ENCODE peak calls at places on chromosomes 11 and 22, in four cellular contexts. Y is NCI-H460; N is cerebellum; L is effector CD4-positive, alpha-beta T cell. V is an unnamed sample.

GRCh38 chr22:46936378-46936916 is 174.0 kb downstream of the TBC1D22A start:
- DNase-seq in Y (no peak), N (no peak), L (no peak), V (no peak)

GRCh38 chr11:70527429-70528045 is 129.2 kb downstream of the CTTN start:
- DNase-seq in Y (no peak), N (no peak), L (no peak), V (no peak)

GRCh38 chr22:43176090-43176489 is 10.8 kb downstream of the TTLL12 start:
- DNase-seq in Y (no peak), N (no peak), L (no peak), V (no peak)

GRCh38 chr11:62370743-62371440 is 33.6 kb downstream of the ASRGL1 start:
- DNase-seq in Y (no peak), N (no peak), L (peak; percentile 22), V (no peak)

GRCh38 chr11:464316-464715 is 14.2 kb downstream of the PTDSS2 start:
- DNase-seq in Y (no peak), N (no peak), L (no peak), V (no peak)

GRCh38 chr11:70567680-70568503 is 169.6 kb downstream of the CTTN start:
- DNase-seq in Y (no peak), N (no peak), L (no peak), V (no peak)

GRCh38 chr11:119727523-119728081 is 1.4 kb downstream of the NECTIN1 start:
- DNase-seq in Y (no peak), N (peak; percentile 37), L (peak; percentile 12), V (peak; percentile 36)

GRCh38 chr22:29697853-29698598 is 21.8 kb upstream of the CABP7 start:
- DNase-seq in Y (no peak), N (no peak), L (no peak), V (no peak)

GRCh38 chr22:27775698-27776409 is 25.7 kb downstream of the MN1 start:
- DNase-seq in Y (no peak), N (no peak), L (no peak), V (no peak)

GRCh38 chr11:130037058-130037457 is 32.6 kb upstream of the APLP2 start:
- DNase-seq in Y (no peak), N (no peak), L (no peak), V (no peak)

GRCh38 chr11:19441752-19442553 is 201.2 kb upstream of the E2F8 start:
- DNase-seq in Y (peak; percentile 49), N (no peak), L (no peak), V (no peak)

GRCh38 chr11:115303929-115304328 is 200.3 kb downstream of the CADM1 start:
- DNase-seq in Y (no peak), N (no peak), L (no peak), V (no peak)

GRCh38 chr11:55949330-55949729 is 13.1 kb upstream of the OR5I1 start:
- DNase-seq in Y (no peak), N (no peak), L (no peak), V (no peak)

GRCh38 chr22:49979587-49980264 is 19.2 kb downstream of the PIM3 start:
- DNase-seq in Y (peak; percentile 30), N (no peak), L (no peak), V (no peak)

GRCh38 chr11:129460714-129461113 is 85.1 kb downstream of the BARX2 start:
- DNase-seq in Y (no peak), N (no peak), L (no peak), V (no peak)